ENCODE peak calls at places on chromosomes 6 and 20, in four cellular contexts. One of them, this sample, is unnamed. For H3K36me3, the result is how much of the 10 kb centered on the place peaks cover.

GRCh38 chr20:31910071-31910803 is 39.8 kb downstream of the TTLL9 start:
- DNase-seq in OCI-LY7: no peak
- DNase-seq in K562: no peak
- DNase-seq in GM23338: no peak
- DNase-seq in this sample: no peak

GRCh38 chr6:37077459-37078296 is 72.2 kb downstream of the FGD2 start:
- DNase-seq in OCI-LY7: no peak
- DNase-seq in K562: no peak
- DNase-seq in GM23338: peak
- DNase-seq in this sample: no peak

GRCh38 chr6:38671885-38672467 is 31.0 kb downstream of the GLO1 start:
- DNase-seq in OCI-LY7: peak
- DNase-seq in K562: peak
- DNase-seq in GM23338: peak
- DNase-seq in this sample: peak

GRCh38 chr20:61146006-61146405 is 106.1 kb upstream of the CDH4 start:
- DNase-seq in OCI-LY7: no peak
- DNase-seq in K562: no peak
- DNase-seq in GM23338: no peak
- DNase-seq in this sample: no peak

GRCh38 chr6:34234667-34235604 is 1.7 kb upstream of the HMGA1 start:
- DNase-seq in OCI-LY7: peak
- DNase-seq in K562: peak
- DNase-seq in GM23338: peak
- DNase-seq in this sample: no peak

GRCh38 chr6:149026530-149026942 is 279.7 kb downstream of the UST start:
- DNase-seq in OCI-LY7: peak
- DNase-seq in K562: peak
- DNase-seq in GM23338: peak
- DNase-seq in this sample: peak

GRCh38 chr6:160519603-160520042 is 144.5 kb downstream of the LPA start:
- DNase-seq in OCI-LY7: no peak
- DNase-seq in K562: peak
- DNase-seq in GM23338: peak
- DNase-seq in this sample: peak

GRCh38 chr6:96704713-96705112 is 132.6 kb downstream of the GPR63 start:
- DNase-seq in OCI-LY7: no peak
- DNase-seq in K562: no peak
- DNase-seq in GM23338: no peak
- DNase-seq in this sample: no peak

GRCh38 chr6:46234700-46235099 is 63.9 kb upstream of the ENPP5 start:
- DNase-seq in OCI-LY7: no peak
- DNase-seq in K562: no peak
- DNase-seq in GM23338: no peak
- DNase-seq in this sample: no peak

GRCh38 chr20:32626859-32627636 is 41.9 kb upstream of the NOL4L start:
- DNase-seq in OCI-LY7: peak
- DNase-seq in K562: no peak
- DNase-seq in GM23338: no peak
- DNase-seq in this sample: no peak

GRCh38 chr6:65638047-65638831 is 68.8 kb downstream of the EYS start:
- DNase-seq in OCI-LY7: peak
- DNase-seq in K562: no peak
- DNase-seq in GM23338: peak
- DNase-seq in this sample: peak

GRCh38 chr6:156866181-156866862 is 89.1 kb downstream of the ARID1B start:
- DNase-seq in OCI-LY7: peak
- DNase-seq in K562: no peak
- DNase-seq in GM23338: no peak
- DNase-seq in this sample: peak

GRCh38 chr6:109139109-109139508 is 43.8 kb downstream of the CEP57L1 start:
- DNase-seq in OCI-LY7: no peak
- DNase-seq in K562: no peak
- DNase-seq in GM23338: no peak
- DNase-seq in this sample: peak

GRCh38 chr6:108564178-108564577 is 3.5 kb downstream of the FOXO3 start:
- DNase-seq in OCI-LY7: no peak
- DNase-seq in K562: no peak
- DNase-seq in GM23338: no peak
- DNase-seq in this sample: peak

GRCh38 chr6:79467716-79468115 is 69.5 kb downstream of the LCA5 start:
- DNase-seq in OCI-LY7: no peak
- DNase-seq in K562: no peak
- DNase-seq in GM23338: peak
- DNase-seq in this sample: no peak

GRCh38 chr20:16107172-16107870 is 465.9 kb downstream of the KIF16B start:
- DNase-seq in OCI-LY7: no peak
- DNase-seq in K562: no peak
- DNase-seq in GM23338: no peak
- DNase-seq in this sample: no peak

GRCh38 chr6:3306848-3307247 is 48.1 kb downstream of the PSMG4 start:
- DNase-seq in OCI-LY7: no peak
- DNase-seq in K562: no peak
- DNase-seq in GM23338: no peak
- DNase-seq in this sample: no peak

GRCh38 chr6:127618729-127619128 is 41.8 kb downstream of the C6orf58 start:
- DNase-seq in OCI-LY7: no peak
- DNase-seq in K562: no peak
- DNase-seq in GM23338: no peak
- DNase-seq in this sample: peak

GRCh38 chr6:13159295-13159694 is 169.0 kb downstream of the TBC1D7 start:
- DNase-seq in OCI-LY7: no peak
- DNase-seq in K562: no peak
- DNase-seq in GM23338: no peak
- DNase-seq in this sample: no peak

GRCh38 chr6:38489951-38490350 is 149.8 kb downstream of the BTBD9 start:
- DNase-seq in OCI-LY7: no peak
- DNase-seq in K562: no peak
- DNase-seq in GM23338: no peak
- DNase-seq in this sample: no peak

GRCh38 chr6:115485400-115485799 is 575.3 kb downstream of the FRK start:
- DNase-seq in OCI-LY7: no peak
- DNase-seq in K562: no peak
- DNase-seq in GM23338: no peak
- DNase-seq in this sample: peak

GRCh38 chr20:10240655-10241054 is 22.0 kb downstream of the SNAP25 start:
- DNase-seq in OCI-LY7: no peak
- DNase-seq in K562: no peak
- DNase-seq in GM23338: peak
- DNase-seq in this sample: no peak

GRCh38 chr6:17458971-17459370 is 65.6 kb downstream of the CAP2 start:
- DNase-seq in OCI-LY7: no peak
- DNase-seq in K562: no peak
- DNase-seq in GM23338: no peak
- DNase-seq in this sample: no peak

GRCh38 chr6:71419954-71420692 is 131.5 kb downstream of the OGFRL1 start:
- DNase-seq in OCI-LY7: no peak
- DNase-seq in K562: no peak
- DNase-seq in GM23338: peak
- DNase-seq in this sample: peak

GRCh38 chr6:126939784-126940183 is 178.7 kb upstream of the RSPO3 start:
- DNase-seq in OCI-LY7: no peak
- DNase-seq in K562: no peak
- DNase-seq in GM23338: no peak
- DNase-seq in this sample: no peak

GRCh38 chr20:33862709-33863403 is 51.7 kb downstream of the CHMP4B start:
- DNase-seq in OCI-LY7: peak
- DNase-seq in K562: peak
- DNase-seq in GM23338: peak
- DNase-seq in this sample: peak

GRCh38 chr6:117265425-117266266 is at the start of gene VGLL2:
- DNase-seq in OCI-LY7: no peak
- DNase-seq in K562: no peak
- DNase-seq in GM23338: peak
- DNase-seq in this sample: no peak

GRCh38 chr6:71727632-71728294 is 158.6 kb upstream of the RIMS1 start:
- DNase-seq in OCI-LY7: peak
- DNase-seq in K562: no peak
- DNase-seq in GM23338: no peak
- DNase-seq in this sample: no peak

DNA sequence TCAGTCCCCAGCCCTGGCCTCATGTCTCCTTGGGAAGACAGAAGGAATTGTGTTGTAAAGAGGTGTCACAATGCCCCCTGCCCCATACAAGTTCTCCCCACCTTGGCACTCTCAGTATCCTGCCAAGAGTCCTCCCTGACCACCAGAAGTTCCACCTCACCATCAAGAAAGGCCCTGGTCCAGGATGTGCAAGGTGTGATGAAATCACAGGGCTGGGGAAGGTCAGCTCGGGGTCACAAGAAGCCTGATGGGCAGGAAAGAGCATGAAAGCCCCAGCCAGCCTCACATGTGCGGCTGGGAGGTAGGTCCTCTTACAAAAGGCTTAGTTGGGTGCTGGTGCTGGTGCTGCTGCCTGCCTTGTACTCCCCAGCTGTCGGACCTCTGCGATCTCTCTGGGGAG is 12.9 kb upstream of the C6orf132 start:
- DNase-seq in OCI-LY7: no peak
- DNase-seq in K562: no peak
- DNase-seq in GM23338: no peak
- DNase-seq in this sample: no peak
- TF ChIP-seq CTCF in OCI-LY7: no peak
- TF ChIP-seq CTCF in K562: no peak
- TF ChIP-seq CTCF in GM23338: no peak
- TF ChIP-seq CTCF in this sample: no peak

GRCh38 chr20:46377532-46377931 is 28.9 kb downstream of the ELMO2 start:
- DNase-seq in OCI-LY7: no peak
- DNase-seq in K562: no peak
- DNase-seq in GM23338: no peak
- DNase-seq in this sample: no peak
- H3K36me3 ChIP-seq in OCI-LY7: under half
- H3K36me3 ChIP-seq in K562: half or more
- H3K36me3 ChIP-seq in GM23338: under half
- H3K36me3 ChIP-seq in this sample: under half

GRCh38 chr6:5766260-5766659 is 240.5 kb downstream of the NRN1 start:
- DNase-seq in OCI-LY7: no peak
- DNase-seq in K562: no peak
- DNase-seq in GM23338: no peak
- DNase-seq in this sample: no peak
- TF ChIP-seq CTCF in OCI-LY7: peak
- TF ChIP-seq CTCF in K562: no peak
- TF ChIP-seq CTCF in GM23338: peak
- TF ChIP-seq CTCF in this sample: peak

GRCh38 chr6:169238766-169239165 is 14.9 kb downstream of the THBS2 start:
- DNase-seq in OCI-LY7: no peak
- DNase-seq in K562: no peak
- DNase-seq in GM23338: no peak
- DNase-seq in this sample: no peak
- H3K36me3 ChIP-seq in OCI-LY7: under half
- H3K36me3 ChIP-seq in K562: under half
- H3K36me3 ChIP-seq in GM23338: under half
- H3K36me3 ChIP-seq in this sample: under half

GRCh38 chr6:15444881-15445280 is 199.0 kb downstream of the JARID2 start:
- DNase-seq in OCI-LY7: peak
- DNase-seq in K562: no peak
- DNase-seq in GM23338: no peak
- DNase-seq in this sample: peak
- TF ChIP-seq CTCF in OCI-LY7: peak
- TF ChIP-seq CTCF in K562: no peak
- TF ChIP-seq CTCF in GM23338: peak
- TF ChIP-seq CTCF in this sample: peak

GRCh38 chr20:42686057-42686456 is 503.6 kb downstream of the PTPRT start:
- DNase-seq in OCI-LY7: no peak
- DNase-seq in K562: no peak
- DNase-seq in GM23338: no peak
- DNase-seq in this sample: no peak

DNA sequence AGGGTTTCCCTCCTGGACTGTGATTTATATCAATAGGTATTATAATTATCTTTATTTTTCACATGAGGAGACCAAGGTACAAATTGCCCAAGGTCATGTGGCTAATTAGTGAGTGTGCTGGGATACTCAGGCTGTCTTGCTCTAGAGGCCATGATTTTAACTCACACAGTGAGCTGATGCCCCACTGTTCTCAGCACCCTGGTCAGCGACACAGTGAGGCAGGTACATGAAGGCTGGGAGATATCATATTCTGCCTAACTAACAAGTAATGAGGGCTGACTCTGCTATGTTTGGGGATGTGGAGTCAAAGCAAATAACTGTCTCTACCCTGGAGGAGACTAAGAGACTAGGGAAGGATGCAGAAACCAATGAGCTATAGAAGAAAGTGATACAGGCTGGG is 501.1 kb downstream of the PTPRT start:
- DNase-seq in OCI-LY7: no peak
- DNase-seq in K562: no peak
- DNase-seq in GM23338: no peak
- DNase-seq in this sample: no peak
- H3K36me3 ChIP-seq in OCI-LY7: under half
- H3K36me3 ChIP-seq in K562: under half
- H3K36me3 ChIP-seq in GM23338: under half
- H3K36me3 ChIP-seq in this sample: under half

GRCh38 chr20:50824137-50824536 is 29.3 kb downstream of the BCAS4 start:
- DNase-seq in OCI-LY7: no peak
- DNase-seq in K562: no peak
- DNase-seq in GM23338: no peak
- DNase-seq in this sample: peak
- TF ChIP-seq CTCF in OCI-LY7: no peak
- TF ChIP-seq CTCF in K562: no peak
- TF ChIP-seq CTCF in GM23338: no peak
- TF ChIP-seq CTCF in this sample: no peak

DNA sequence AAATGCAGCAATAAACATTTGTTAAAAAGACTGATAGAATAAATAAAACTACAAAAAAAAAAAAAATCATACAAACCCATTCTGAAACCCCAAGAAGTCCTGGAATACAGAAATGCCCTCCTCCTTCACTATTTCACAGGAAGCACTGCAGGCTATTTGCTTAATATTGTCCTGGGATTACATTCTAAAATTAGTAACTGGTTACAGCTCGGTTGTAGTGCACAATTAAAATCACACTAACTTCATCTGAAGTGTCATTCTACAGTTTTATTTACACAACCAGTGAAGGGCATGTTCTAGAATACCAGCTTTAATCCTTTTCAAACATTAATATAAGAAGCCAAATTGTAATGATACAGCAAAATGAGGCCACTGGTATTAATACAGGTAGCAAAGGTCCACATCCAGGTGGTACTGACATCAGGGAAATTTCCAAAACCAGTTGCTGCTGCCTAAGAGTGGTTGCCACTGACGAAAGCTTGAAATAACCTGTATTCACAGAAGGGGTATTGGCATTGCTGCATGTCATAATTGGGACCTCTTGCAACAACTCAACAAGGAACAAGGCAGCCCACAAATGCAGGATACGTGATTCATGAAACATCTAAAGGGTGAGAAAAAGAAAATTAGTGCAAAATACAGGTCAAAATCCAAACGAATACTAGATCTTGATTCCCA is 26.9 kb downstream of the AKIRIN2 start:
- DNase-seq in OCI-LY7: no peak
- DNase-seq in K562: no peak
- DNase-seq in GM23338: no peak
- DNase-seq in this sample: no peak
- H3K36me3 ChIP-seq in OCI-LY7: half or more
- H3K36me3 ChIP-seq in K562: half or more
- H3K36me3 ChIP-seq in GM23338: under half
- H3K36me3 ChIP-seq in this sample: under half

This sample was measured in PC-3.